ENCODE peak calls at places on chromosomes 12 and 14, in six cellular contexts. C is T-helper 22 cell; O is NCI-H748 treated with DMSO at 0.1 percent for 48 hours; Z is GM19239; U is activated naive CD8-positive, alpha-beta T cell treated with anti-CD3 and anti-CD28 coated beads, Interleukin-2, amount 50 U/mL, for 24 hours; W is ureter. E is an unnamed sample.

GRCh38 chr14:104441275-104442106 is 138.1 kb upstream of the C14orf180 start:
- DNase-seq in O (no peak), Z (no peak), U (no peak), C (no peak), W (no peak), E (no peak)

GRCh38 chr12:3777206-3777809 is 24.4 kb upstream of the CRACR2A start:
- DNase-seq in Z (peak; percentile 19), W (no peak), C (no peak), U (no peak), O (peak; percentile 32), E (peak; percentile 51)

GRCh38 chr14:95529242-95529641 is 5.6 kb upstream of the GLRX5 start:
- DNase-seq in W (no peak), O (no peak), U (no peak), Z (no peak), C (no peak), E (no peak)

GRCh38 chr12:9115731-9116689 is at the start of gene A2M:
- DNase-seq in O (no peak), C (no peak), W (no peak), Z (no peak), U (no peak), E (no peak)

GRCh38 chr14:69107407-69108003 is 45.4 kb downstream of the DCAF5 start:
- DNase-seq in W (no peak), Z (peak; percentile 27), U (peak; percentile 6), O (peak; percentile 30), C (no peak), E (peak; percentile 49)

GRCh38 chr12:20000229-20000869 is 368.0 kb upstream of the PDE3A start:
- DNase-seq in C (no peak), W (no peak), O (peak; percentile 54), Z (no peak), U (no peak), E (no peak)

GRCh38 chr12:108302471-108303311 is 36.4 kb downstream of the CMKLR1 start:
- DNase-seq in W (peak; percentile 77), Z (no peak), U (no peak), C (no peak), O (no peak), E (no peak)

GRCh38 chr12:120367252-120367923 is 1.6 kb downstream of the MSI1 start:
- DNase-seq in U (no peak), W (no peak), C (no peak), O (peak; percentile 25), Z (no peak), E (no peak)

GRCh38 chr12:68761901-68762630 is 16.1 kb downstream of the SLC35E3 start:
- DNase-seq in C (no peak), Z (no peak), U (no peak), W (no peak), O (no peak), E (no peak)

GRCh38 chr12:50066402-50066801 is 9.0 kb downstream of the ASIC1 start:
- DNase-seq in C (no peak), W (no peak), Z (no peak), O (no peak), U (no peak), E (no peak)

GRCh38 chr12:101039848-101040531 is 170.0 kb downstream of the SLC5A8 start:
- DNase-seq in C (no peak), O (no peak), W (no peak), Z (no peak), U (no peak), E (no peak)

GRCh38 chr14:70239802-70240201 is 51.1 kb upstream of the SLC8A3 start:
- DNase-seq in O (no peak), W (no peak), U (no peak), Z (no peak), C (no peak), E (peak; percentile 30)

GRCh38 chr14:104145826-104146642 is 7.6 kb downstream of the KIF26A start:
- DNase-seq in O (no peak), W (no peak), C (no peak), Z (no peak), U (no peak), E (no peak)

GRCh38 chr14:61116369-61116768 is 135.3 kb downstream of the SLC38A6 start:
- DNase-seq in W (no peak), U (no peak), Z (no peak), O (no peak), C (no peak), E (no peak)

GRCh38 chr14:77681196-77682157 is 26.3 kb downstream of the ALKBH1 start:
- DNase-seq in U (no peak), Z (no peak), C (no peak), O (no peak), W (no peak), E (no peak)

GRCh38 chr12:75642226-75642625 is 130.8 kb upstream of the KRR1 start:
- DNase-seq in W (no peak), C (no peak), O (no peak), Z (no peak), U (no peak), E (no peak)

GRCh38 chr12:116545936-116546335 is 13.2 kb upstream of the MAP1LC3B2 start:
- DNase-seq in W (no peak), O (no peak), C (no peak), U (no peak), Z (no peak), E (no peak)

GRCh38 chr12:122138181-122138580 is 35.8 kb downstream of the IL31 start:
- DNase-seq in C (no peak), Z (no peak), O (no peak), W (no peak), U (no peak), E (no peak)

GRCh38 chr14:78519863-78520262 is 349.7 kb downstream of the NRXN3 start:
- DNase-seq in U (peak; percentile 13), C (no peak), W (no peak), Z (peak; percentile 3), O (no peak), E (peak; percentile 15)

GRCh38 chr12:66438601-66439000 is 136.3 kb downstream of the HELB start:
- DNase-seq in Z (no peak), W (no peak), O (no peak), U (no peak), C (no peak), E (no peak)

GRCh38 chr12:96233168-96233567 is 39.0 kb downstream of the ELK3 start:
- DNase-seq in O (no peak), U (no peak), Z (no peak), C (no peak), W (no peak), E (no peak)

E was measured in GM13976.